ENCODE peak calls at places on chromosome 12, in ten cellular contexts. L is endothelial cell, P is adrenal gland, K is epithelial cell of esophagus, C is keratinocyte, M is HCT116, S is left lung, O is PC-3, V is GM13977, Q is HL-60. F is an unnamed sample.

GRCh38 chr12:4272976-4273650 is 449 bp upstream of the CCND2 start:
- DNase-seq in L (no peak), P (peak), K (no peak), C (no peak), M (no peak), S (no peak), O (no peak), V (peak), Q (no peak), F (no peak)

GRCh38 chr12:124764451-124764850 is 99.2 kb downstream of the SCARB1 start:
- DNase-seq in L (no peak), P (peak), K (peak), C (no peak), M (no peak), S (no peak), O (peak), V (no peak), Q (no peak), F (peak)

GRCh38 chr12:54388214-54389138 is 3.9 kb upstream of the ZNF385A start:
- DNase-seq in L (no peak), P (no peak), K (no peak), C (no peak), M (no peak), S (no peak), O (no peak), V (no peak), Q (no peak), F (no peak)

GRCh38 chr12:110262442-110263388 is 18.3 kb upstream of the ATP2A2 start:
- DNase-seq in L (no peak), P (no peak), K (peak), C (no peak), M (no peak), S (no peak), O (peak), V (no peak), Q (no peak), F (no peak)

GRCh38 chr12:291153-291723 is 28.6 kb upstream of the SLC6A13 start:
- DNase-seq in L (no peak), P (no peak), K (no peak), C (no peak), M (no peak), S (no peak), O (no peak), V (no peak), Q (no peak), F (no peak)

GRCh38 chr12:117587646-117588287 is 226.3 kb upstream of the NOS1 start:
- DNase-seq in L (peak), P (peak), K (peak), C (no peak), M (peak), S (peak), O (peak), V (peak), Q (peak), F (peak)

GRCh38 chr12:2627343-2628191 is 167.2 kb upstream of the FKBP4 start:
- DNase-seq in L (no peak), P (no peak), K (no peak), C (no peak), M (no peak), S (no peak), O (no peak), V (no peak), Q (no peak), F (no peak)

GRCh38 chr12:30999723-31000122 is 73.2 kb downstream of the TSPAN11 start:
- DNase-seq in L (no peak), P (no peak), K (no peak), C (no peak), M (no peak), S (no peak), O (no peak), V (no peak), Q (no peak), F (no peak)

GRCh38 chr12:119835068-119835467 is 42.1 kb downstream of the CIT start:
- DNase-seq in L (no peak), P (no peak), K (peak), C (no peak), M (no peak), S (no peak), O (peak), V (no peak), Q (no peak), F (no peak)

GRCh38 chr12:109962388-109962787 is 33.8 kb downstream of the GIT2 start:
- DNase-seq in L (no peak), P (no peak), K (no peak), C (no peak), M (no peak), S (no peak), O (no peak), V (no peak), Q (no peak), F (no peak)

DNA sequence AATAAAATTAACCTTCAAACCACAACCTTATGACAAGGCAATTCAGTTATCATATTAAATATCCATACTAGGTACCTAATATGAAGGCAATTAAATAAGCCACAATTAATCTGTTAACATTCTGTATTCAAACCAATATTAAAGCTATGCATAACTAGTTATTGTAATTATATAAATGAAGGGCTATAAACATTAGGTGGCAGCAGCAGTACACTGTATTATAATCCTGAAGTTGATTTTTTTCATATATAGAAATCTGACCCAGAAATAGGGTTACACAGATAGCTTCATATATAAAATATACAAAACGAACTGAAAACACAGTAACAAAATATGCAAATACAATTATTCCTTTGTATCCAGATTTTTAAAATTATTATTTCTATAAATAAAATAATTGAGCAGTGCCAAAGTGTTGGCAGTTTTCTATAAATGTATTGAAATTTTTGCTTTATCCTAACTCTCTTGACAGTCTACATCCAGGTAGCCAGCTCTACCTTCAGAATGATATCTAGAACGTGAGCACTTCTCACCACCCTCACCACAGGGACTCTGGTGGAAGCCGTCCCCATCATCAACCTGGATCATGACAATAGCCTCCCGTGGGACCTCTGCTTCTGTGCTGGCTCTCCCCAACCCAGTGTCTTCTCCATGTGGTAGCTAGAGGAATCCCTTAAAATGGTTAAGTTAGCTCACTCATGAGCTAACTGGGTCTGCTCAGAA is 136.2 kb downstream of the MED13L start:
- DNase-seq in L (no peak), P (no peak), K (no peak), C (no peak), M (no peak), S (no peak), O (peak), V (no peak), Q (no peak), F (no peak)
- TF ChIP-seq CTCF in L (no peak), P (no peak), K (no peak), C (no peak), M (peak), S (no peak), O (peak), V (peak), Q (no peak), F (peak)

DNA sequence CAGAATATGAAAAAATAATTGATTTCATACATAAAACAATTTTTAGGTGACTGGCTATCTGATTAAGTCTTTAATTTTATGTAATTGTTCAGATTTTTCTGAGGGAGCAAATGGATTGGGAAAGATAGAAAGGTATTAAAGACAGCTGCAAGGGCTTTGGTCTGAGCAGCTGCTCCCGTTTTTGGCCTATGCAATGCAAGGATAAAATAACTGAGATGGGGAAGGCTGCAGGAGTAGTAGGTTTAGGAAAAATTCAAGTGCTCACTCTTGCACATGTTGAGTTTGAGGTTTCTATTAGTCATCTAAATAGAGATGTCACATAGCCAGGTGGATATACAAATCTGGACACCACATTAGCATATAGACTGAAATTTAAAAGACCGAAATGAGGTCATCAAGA is 144.1 kb downstream of the PPFIA2 start:
- DNase-seq in L (no peak), P (no peak), K (no peak), C (no peak), M (no peak), S (no peak), O (no peak), V (no peak), Q (no peak), F (no peak)
- TF ChIP-seq CTCF in L (no peak), P (no peak), K (no peak), C (no peak), M (no peak), S (no peak), O (no peak), V (no peak), Q (no peak), F (no peak)

GRCh38 chr12:33876618-33877017 is 145.7 kb upstream of the ALG10 start:
- DNase-seq in L (no peak), P (no peak), K (peak), C (no peak), M (no peak), S (no peak), O (peak), V (no peak), Q (no peak), F (no peak)
- TF ChIP-seq CTCF in L (peak), P (no peak), K (no peak), C (no peak), M (no peak), S (no peak), O (peak), V (no peak), Q (no peak), F (no peak)

GRCh38 chr12:22670762-22671161 is 45.8 kb downstream of the ETNK1 start:
- DNase-seq in L (no peak), P (no peak), K (no peak), C (no peak), M (no peak), S (no peak), O (no peak), V (no peak), Q (no peak), F (no peak)
- TF ChIP-seq CTCF in L (no peak), P (peak), K (no peak), C (no peak), M (no peak), S (no peak), O (peak), V (peak), Q (no peak), F (no peak)